ENCODE peak calls at places on chromosomes 3 and 15, in eight cellular contexts. A is activated gamma-delta T cell treated with Interleukin-2 at 50 U/mL for 16 hours; L is activated naive CD4-positive, alpha-beta T cell; H is naive thymus-derived CD4-positive, alpha-beta T cell; Q is choroid plexus epithelial cell; Z is NCI-H510A treated with DMSO at 0.1 percent for 48 hours; U is stimulated activated CD4-positive, alpha-beta T cell treated with anti-CD3 and anti-CD28 coated beads, TNF-alpha, amount 100 ng/mL, for 4 hours; K is SW480. C is an unnamed sample.

GRCh38 chr3:60301142-60301541 is 950.1 kb downstream of the FHIT start:
- DNase-seq in U (no peak), H (no peak), Q (peak), L (no peak), Z (no peak), A (no peak), K (no peak), C (no peak)

GRCh38 chr3:25508901-25509300 is 80.8 kb downstream of the RARB start:
- DNase-seq in A (no peak), U (no peak), Z (no peak), H (no peak), L (no peak), K (peak), Q (peak), C (no peak)

GRCh38 chr15:66803182-66803729 is 101.2 kb downstream of the SMAD6 start:
- DNase-seq in K (peak), A (no peak), Z (no peak), U (no peak), Q (peak), H (no peak), L (no peak), C (no peak)

GRCh38 chr15:69855172-69855562 is 242.6 kb downstream of the TLE3 start:
- DNase-seq in L (no peak), Q (no peak), Z (no peak), H (no peak), A (no peak), K (no peak), U (no peak), C (no peak)

GRCh38 chr15:90004671-90005070 is 3.5 kb downstream of the ZNF710 start:
- DNase-seq in A (no peak), H (no peak), Z (no peak), L (no peak), U (no peak), K (peak), Q (peak), C (no peak)

GRCh38 chr15:95850837-95851236 is 479.7 kb upstream of the NR2F2 start:
- DNase-seq in Z (no peak), L (no peak), A (no peak), U (no peak), Q (no peak), H (no peak), K (no peak), C (no peak)

GRCh38 chr3:35276616-35277015 is 362.7 kb upstream of the ARPP21 start:
- DNase-seq in Z (no peak), Q (no peak), H (no peak), A (no peak), L (no peak), K (no peak), U (no peak), C (no peak)

GRCh38 chr3:45010718-45011355 is 15.3 kb upstream of the CLEC3B start:
- DNase-seq in K (no peak), Q (peak), L (no peak), Z (no peak), U (no peak), A (no peak), H (no peak), C (no peak)

GRCh38 chr3:13479332-13479581 is 849 bp upstream of the HDAC11 start:
- DNase-seq in U (peak), A (peak), Z (no peak), L (peak), K (peak), H (no peak), Q (no peak), C (no peak)

GRCh38 chr15:68580026-68580882 is 1.5 kb downstream of the CORO2B start:
- DNase-seq in U (no peak), Q (no peak), K (no peak), A (no peak), Z (no peak), L (no peak), H (no peak), C (no peak)

C was measured in CD4-positive, alpha-beta memory T cell.